ENCODE peak calls at places on chromosomes 7 and 10, in five cellular contexts. F is AG09319, K is neural crest cell, C is upper lobe of right lung, G is coronary artery. M is an unnamed sample.

GRCh38 chr10:42475168-42476098 is 162.9 kb downstream of the ZNF33B start:
- DNase-seq in G (no peak), C (no peak), F (no peak), K (no peak), M (no peak)

GRCh38 chr10:100508691-100509150 is 10.9 kb downstream of the SEC31B start:
- DNase-seq in F (peak; percentile 23), K (peak; percentile 31), C (no peak), G (no peak), M (peak; percentile 80)

GRCh38 chr10:61792921-61793320 is 108.6 kb upstream of the ARID5B start:
- DNase-seq in F (no peak), K (no peak), G (no peak), C (no peak), M (no peak)

GRCh38 chr10:6278519-6279120 is 75.9 kb downstream of the PFKFB3 start:
- DNase-seq in F (no peak), C (no peak), G (no peak), K (no peak), M (no peak)

GRCh38 chr7:102009628-102010027 is 192.2 kb downstream of the CUX1 start:
- DNase-seq in C (no peak), F (no peak), K (no peak), G (no peak), M (no peak)

GRCh38 chr7:85023066-85023687 is 163.7 kb downstream of the SEMA3D start:
- DNase-seq in F (peak; percentile 23), K (peak; percentile 52), C (no peak), G (no peak), M (peak; percentile 33)

GRCh38 chr10:122301055-122301810 is 30.1 kb downstream of the BTBD16 start:
- DNase-seq in G (no peak), F (peak; percentile 15), C (no peak), K (no peak), M (no peak)

GRCh38 chr7:4610768-4611467 is 71.2 kb upstream of the FOXK1 start:
- DNase-seq in F (peak; percentile 30), G (no peak), K (peak; percentile 51), C (no peak), M (peak; percentile 34)

GRCh38 chr10:110138197-110138812 is 69.1 kb upstream of the MXI1 start:
- DNase-seq in F (peak; percentile 16), G (no peak), C (no peak), K (no peak), M (peak; percentile 64)

GRCh38 chr7:158343936-158344455 is 243.6 kb downstream of the PTPRN2 start:
- DNase-seq in C (no peak), G (no peak), K (no peak), F (no peak), M (no peak)

GRCh38 chr10:21496285-21497176 is 29.0 kb downstream of the SKIDA1 start:
- DNase-seq in C (peak; percentile 80), G (peak; percentile 74), F (no peak), K (peak; percentile 52), M (peak; percentile 59)

GRCh38 chr7:50206521-50207250 is 97.8 kb upstream of the IKZF1 start:
- DNase-seq in G (peak; percentile 45), K (no peak), C (no peak), F (no peak), M (peak; percentile 73)

GRCh38 chr10:75137533-75138438 is 26.3 kb downstream of the SAMD8 start:
- DNase-seq in K (no peak), G (no peak), F (peak; percentile 64), C (no peak), M (no peak)

GRCh38 chr10:1369197-1369596 is 313.0 kb downstream of the WDR37 start:
- DNase-seq in G (no peak), F (no peak), C (no peak), K (no peak), M (no peak)

GRCh38 chr10:119441151-119441821 is 101.2 kb downstream of the RGS10 start:
- DNase-seq in F (peak; percentile 88), C (peak; percentile 60), G (no peak), K (no peak), M (no peak)

GRCh38 chr7:107843184-107843583 is 40.2 kb upstream of the SLC26A3 start:
- DNase-seq in K (no peak), F (no peak), C (no peak), G (no peak), M (no peak)

GRCh38 chr10:3931224-3931623 is 146.2 kb upstream of the KLF6 start:
- DNase-seq in F (no peak), K (no peak), C (peak; percentile 50), G (no peak), M (no peak)

GRCh38 chr10:26212511-26212910 is 4.1 kb upstream of the GAD2 start:
- DNase-seq in C (no peak), G (no peak), K (no peak), F (no peak), M (no peak)

GRCh38 chr7:99834382-99834781 is 6.6 kb downstream of the CYP3A43 start:
- DNase-seq in F (no peak), K (no peak), G (no peak), C (no peak), M (no peak)

GRCh38 chr7:158705234-158705890 is 758 bp upstream of the NCAPG2 start:
- DNase-seq in F (no peak), C (no peak), K (no peak), G (no peak), M (no peak)

GRCh38 chr7:106452031-106452851 is 167.5 kb upstream of the NAMPT start:
- DNase-seq in K (no peak), F (no peak), G (no peak), C (no peak), M (no peak)

GRCh38 chr10:23217471-23217870 is 25.4 kb downstream of the PTF1A start:
- DNase-seq in K (no peak), F (no peak), G (no peak), C (no peak), M (no peak)

GRCh38 chr10:52351911-52352310 is 37.8 kb downstream of the DKK1 start:
- DNase-seq in C (no peak), K (no peak), F (no peak), G (no peak), M (no peak)

GRCh38 chr7:24812313-24812945 is 55.2 kb upstream of the GSDME start:
- DNase-seq in C (peak; percentile 68), K (peak; percentile 64), F (no peak), G (no peak), M (peak; percentile 34)

GRCh38 chr10:117965984-117966383 is 80.8 kb downstream of the RAB11FIP2 start:
- DNase-seq in F (no peak), G (no peak), C (no peak), K (no peak), M (no peak)

GRCh38 chr7:39667354-39667923 is 44.1 kb downstream of the RALA start:
- DNase-seq in G (no peak), F (no peak), C (no peak), K (no peak), M (no peak)

GRCh38 chr10:58414270-58415041 is 29.2 kb downstream of the TFAM start:
- DNase-seq in F (peak; percentile 51), G (no peak), K (no peak), C (no peak), M (no peak)

GRCh38 chr7:22859676-22860290 is 37.1 kb upstream of the TOMM7 start:
- DNase-seq in G (no peak), F (peak; percentile 50), K (no peak), C (no peak), M (no peak)

GRCh38 chr10:60465801-60466200 is 76.1 kb upstream of the ANK3 start:
- DNase-seq in C (no peak), K (no peak), G (no peak), F (no peak), M (no peak)

GRCh38 chr10:100750291-100751210 is 5.2 kb downstream of the PAX2 start:
- DNase-seq in G (no peak), K (no peak), C (no peak), F (no peak), M (no peak)

GRCh38 chr10:132446661-132447445 is 49.9 kb downstream of the PWWP2B start:
- DNase-seq in G (no peak), C (peak; percentile 89), F (no peak), K (no peak), M (peak; percentile 70)

GRCh38 chr7:128867842-128868623 is 5.4 kb downstream of the ATP6V1F start:
- DNase-seq in C (no peak), K (no peak), G (no peak), F (no peak), M (no peak)

GRCh38 chr10:35006836-35007235 is 83.3 kb downstream of the CUL2 start:
- DNase-seq in F (no peak), K (no peak), G (no peak), C (no peak), M (no peak)

GRCh38 chr10:5975641-5976473 is 1.5 kb downstream of the IL15RA start:
- DNase-seq in G (no peak), C (no peak), F (peak; percentile 37), K (no peak), M (peak; percentile 55)

GRCh38 chr7:18590259-18590658 is 94.7 kb downstream of the HDAC9 start:
- DNase-seq in K (no peak), C (no peak), G (no peak), F (no peak), M (no peak)